ENCODE peak calls at places on chromosomes 1 and 21, in seven cellular contexts. R, B, A, O, W, V and T are unnamed samples.

GRCh38 chr1:228141082-228141870 is 1.2 kb downstream of the GUK1 start:
- DNase-seq in O (no peak), W (peak; percentile 33), V (peak; percentile 58), A (peak; percentile 36), B (peak; percentile 91), R (peak; percentile 79), T (no peak)

GRCh38 chr1:115224636-115225035 is 113.4 kb downstream of the NGF start:
- DNase-seq in A (no peak), V (no peak), W (no peak), B (no peak), O (no peak), R (no peak), T (no peak)

GRCh38 chr21:40166291-40166843 is 299.1 kb downstream of the PCP4 start:
- DNase-seq in R (no peak), W (no peak), A (no peak), B (no peak), V (no peak), O (no peak), T (no peak)

GRCh38 chr1:201229771-201230635 is 39.4 kb downstream of the IGFN1 start:
- DNase-seq in B (no peak), W (peak; percentile 71), V (no peak), O (no peak), R (no peak), A (no peak), T (peak; percentile 59)

GRCh38 chr21:46211376-46211775 is 17.2 kb downstream of the LSS start:
- DNase-seq in W (no peak), O (no peak), V (no peak), R (no peak), B (no peak), A (no peak), T (no peak)

GRCh38 chr1:109280768-109281356 is 2.1 kb downstream of the PSRC1 start:
- DNase-seq in B (no peak), V (no peak), R (no peak), A (no peak), O (no peak), W (no peak), T (no peak)

GRCh38 chr1:11178021-11179015 is 10.8 kb upstream of the ANGPTL7 start:
- DNase-seq in O (no peak), W (peak; percentile 28), V (no peak), R (no peak), A (no peak), B (no peak), T (no peak)

GRCh38 chr1:19074902-19075721 is 118.6 kb upstream of the IFFO2 start:
- DNase-seq in W (no peak), V (peak; percentile 74), B (peak; percentile 88), R (peak; percentile 94), O (no peak), A (no peak), T (no peak)

GRCh38 chr21:46009951-46010655 is 28.5 kb downstream of the COL6A1 start:
- DNase-seq in V (no peak), O (no peak), W (no peak), A (no peak), R (peak; percentile 10), B (no peak), T (no peak)

GRCh38 chr1:117928881-117929339 is 511 bp downstream of the GDAP2 start:
- DNase-seq in A (peak; percentile 51), W (peak; percentile 63), V (peak; percentile 67), O (no peak), R (peak; percentile 24), B (peak; percentile 89), T (peak; percentile 28)

GRCh38 chr1:42191319-42191718 is 26.8 kb upstream of the GUCA2A start:
- DNase-seq in R (no peak), A (no peak), O (no peak), V (no peak), B (no peak), W (no peak), T (no peak)
- TF ChIP-seq POLR2A in R (no peak), A (no peak), O (no peak), V (no peak), B (no peak), W (no peak), T (no peak)

DNA sequence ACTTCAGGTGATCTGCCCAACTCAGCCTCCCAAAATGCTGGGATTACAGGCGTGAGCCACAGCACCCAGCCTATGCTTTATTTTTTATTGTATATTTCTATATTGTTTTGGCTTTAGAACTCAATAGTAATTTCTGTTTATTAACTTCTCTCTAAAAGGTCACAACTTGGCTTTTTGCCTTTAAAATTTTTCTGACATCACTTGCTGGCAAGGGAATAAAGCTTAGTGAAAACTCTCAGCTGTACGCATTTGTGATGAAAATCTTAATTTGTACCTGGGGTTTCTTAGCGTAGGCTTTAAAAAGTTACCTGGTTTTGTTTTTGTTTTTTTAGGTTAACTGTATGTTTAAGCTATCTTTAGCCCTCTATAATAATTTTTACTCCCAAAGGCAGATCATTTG is 36.2 kb downstream of the B3GALNT2 start:
- DNase-seq in V (no peak), R (no peak), O (no peak), W (peak; percentile 36), B (no peak), A (no peak), T (no peak)
- TF ChIP-seq POLR2A in V (no peak), R (no peak), O (no peak), W (no peak), B (no peak), A (no peak), T (no peak)

GRCh38 chr1:195744256-195744655 is 864.0 kb downstream of the KCNT2 start:
- DNase-seq in A (no peak), V (no peak), R (no peak), B (no peak), O (no peak), W (no peak), T (no peak)
- TF ChIP-seq POLR2A in A (no peak), V (no peak), R (no peak), B (no peak), O (no peak), W (no peak), T (no peak)

DNA sequence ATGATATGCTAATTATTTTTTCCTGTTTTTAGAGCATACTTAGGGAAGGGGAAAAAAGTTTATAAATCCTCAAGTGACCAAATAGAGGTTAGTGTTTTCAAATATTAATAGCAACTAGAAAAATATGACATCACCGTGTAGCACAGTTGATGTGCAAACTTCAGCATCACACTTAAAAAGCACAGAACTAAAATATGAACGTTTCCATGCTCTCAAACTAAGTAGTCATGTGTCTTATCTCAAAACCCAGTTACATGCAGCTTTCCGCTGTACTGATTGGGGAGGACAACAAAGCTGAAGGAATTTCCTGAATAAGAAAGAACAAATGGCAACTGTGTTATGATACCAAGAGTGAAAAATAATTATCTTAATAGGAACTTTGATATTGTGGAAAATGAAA is 903.7 kb downstream of the ADGRL2 start:
- DNase-seq in A (no peak), R (no peak), O (no peak), V (no peak), W (no peak), B (no peak), T (no peak)
- TF ChIP-seq POLR2A in A (no peak), R (no peak), O (no peak), V (no peak), W (no peak), B (no peak), T (no peak)

GRCh38 chr1:161021959-161022332 is 994 bp upstream of the F11R start:
- DNase-seq in B (no peak), O (no peak), W (peak; percentile 33), V (no peak), R (no peak), A (no peak), T (no peak)

GRCh38 chr1:161018631-161018930 is 2.4 kb downstream of the F11R start:
- DNase-seq in A (no peak), O (no peak), W (no peak), B (no peak), R (no peak), V (no peak), T (no peak)

GRCh38 chr1:161019767-161020572 is 982 bp downstream of the F11R start:
- DNase-seq in W (no peak), V (no peak), O (no peak), B (no peak), R (no peak), A (no peak), T (no peak)

GRCh38 chr1:161020573-161021167 is at the start of gene F11R:
- DNase-seq in O (no peak), B (peak; percentile 91), V (peak; percentile 75), R (peak; percentile 50), A (peak; percentile 55), W (no peak), T (no peak)

DNA sequence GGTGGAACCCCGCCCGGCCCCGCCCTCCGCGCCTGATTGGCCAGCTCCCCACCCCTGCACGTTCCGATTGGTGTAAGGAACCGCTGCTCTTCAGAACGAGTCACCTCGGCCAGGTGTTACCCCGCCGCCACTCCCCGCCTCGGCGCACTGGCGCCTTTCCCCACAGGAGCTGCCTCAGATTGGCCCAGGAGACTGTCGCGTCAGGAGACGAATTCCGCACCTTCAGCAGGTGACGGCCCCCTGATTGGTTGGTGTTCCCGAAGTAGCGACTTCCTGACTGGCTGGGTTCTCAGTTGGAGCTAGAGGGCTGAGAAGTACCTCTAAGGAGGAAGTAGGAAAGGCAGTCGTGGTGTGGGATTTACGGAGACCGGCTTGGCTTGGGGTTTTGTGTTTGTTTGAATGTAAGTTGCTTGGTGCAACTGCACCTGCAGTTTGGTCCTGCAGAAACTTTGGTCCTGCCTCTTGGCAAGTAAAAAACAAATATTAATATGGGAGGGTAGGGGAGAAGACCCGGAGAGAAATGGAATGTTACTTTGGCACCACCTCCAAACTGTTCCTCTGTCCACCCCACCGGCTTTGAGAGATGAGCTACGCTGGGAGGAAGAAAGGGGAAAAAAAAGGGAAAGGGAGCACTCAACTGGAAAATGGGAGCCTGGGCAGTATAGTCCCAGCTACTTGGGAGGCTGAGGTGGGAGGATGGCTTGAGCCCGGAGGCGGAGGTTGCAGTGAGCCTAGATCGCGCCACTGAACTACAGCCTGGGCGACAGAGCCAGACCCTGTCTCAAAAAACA is 411 bp upstream of the F11R start:
- DNase-seq in R (peak; percentile 99), A (peak; percentile 92), W (peak; percentile 20), B (peak; percentile 97), O (peak; percentile 66), V (peak; percentile 97), T (peak; percentile 55)
- TF ChIP-seq POLR2A in R (no peak), A (peak; percentile 94), W (no peak), B (no peak), O (peak; percentile 69), V (peak; percentile 98), T (peak; percentile 36)